ENCODE peak calls at places on chromosomes 11 and 22, in four cellular contexts. Q, N, Y and P are unnamed samples.

GRCh38 chr11:94805994-94806393 is 37.8 kb downstream of the AMOTL1 start:
- DNase-seq in Y (no peak), N (no peak), Q (no peak), P (no peak)

GRCh38 chr22:42280140-42280539 is 9.7 kb upstream of the TCF20 start:
- DNase-seq in N (no peak), Y (no peak), Q (no peak), P (no peak)

GRCh38 chr11:94504689-94505293 is 7.5 kb upstream of the C11orf97 start:
- DNase-seq in Q (no peak), Y (no peak), N (no peak), P (no peak)

GRCh38 chr22:36177160-36177559 is 16.6 kb upstream of the APOL3 start:
- DNase-seq in Y (peak), Q (no peak), N (no peak), P (no peak)

GRCh38 chr11:32068134-32068533 is 22.7 kb upstream of the RCN1 start:
- DNase-seq in Q (no peak), Y (no peak), N (no peak), P (no peak)

GRCh38 chr11:86196291-86196690 is 48.3 kb upstream of the EED start:
- DNase-seq in N (no peak), Y (no peak), Q (no peak), P (no peak)

GRCh38 chr11:65316979-65317786 is 2.5 kb downstream of the CDC42EP2 start:
- DNase-seq in Q (peak), N (peak), Y (peak), P (no peak)

GRCh38 chr11:64694821-64695365 is 28.1 kb downstream of the NRXN2 start:
- DNase-seq in N (no peak), Q (no peak), Y (peak), P (no peak)

GRCh38 chr11:19241260-19242183 is 777 bp upstream of the E2F8 start:
- DNase-seq in Q (no peak), Y (peak), N (no peak), P (no peak)

GRCh38 chr11:75004215-75004614 is 15.5 kb downstream of the NEU3 start:
- DNase-seq in N (no peak), Q (no peak), Y (no peak), P (no peak)

GRCh38 chr22:46052801-46053562 is 76.0 kb upstream of the WNT7B start:
- DNase-seq in Y (no peak), N (peak), Q (no peak), P (no peak)

GRCh38 chr22:44180706-44181032 is at the start of gene PARVG:
- DNase-seq in N (no peak), Q (no peak), Y (no peak), P (no peak)

GRCh38 chr22:19745155-19746133 is 15.1 kb upstream of the TBX1 start:
- DNase-seq in N (no peak), Y (no peak), Q (no peak), P (no peak)

GRCh38 chr22:45337536-45337935 is 27.8 kb downstream of the FAM118A start:
- DNase-seq in Q (no peak), N (no peak), Y (no peak), P (no peak)

GRCh38 chr11:66619080-66619554 is 2.7 kb downstream of the RBM14 start:
- DNase-seq in N (no peak), Q (no peak), Y (no peak), P (peak)

GRCh38 chr11:86610559-86611341 is 61.7 kb downstream of the ME3 start:
- DNase-seq in Y (no peak), N (no peak), Q (no peak), P (no peak)

GRCh38 chr11:83736689-83737088 is 450.5 kb upstream of the CCDC90B start:
- DNase-seq in Q (no peak), Y (no peak), N (no peak), P (no peak)

GRCh38 chr11:57294225-57295131 is 30.3 kb downstream of the TNKS1BP1 start:
- DNase-seq in Y (no peak), Q (no peak), N (no peak), P (no peak)

GRCh38 chr11:122440783-122441701 is 214.5 kb upstream of the UBASH3B start:
- DNase-seq in N (peak), Q (peak), Y (no peak), P (no peak)

GRCh38 chr22:36379593-36380361 is 8.0 kb downstream of the MYH9 start:
- DNase-seq in Q (no peak), Y (no peak), N (no peak), P (no peak)

GRCh38 chr11:12235945-12236743 is 125.8 kb downstream of the MICAL2 start:
- DNase-seq in Y (no peak), N (peak), Q (no peak), P (no peak)